ENCODE peak calls at places on chromosomes 5 and 9, in five cellular contexts. S is A549; P is stimulated activated CD4-positive, alpha-beta T cell treated with anti-CD3 and anti-CD28 coated beads, Interleukin-4, amount 100 ng/mL, for 24 hours; A is COR-L47; X is fibroblast of the aortic adventitia. F is an unnamed sample.

GRCh38 chr9:118554987-118555386 is 814.2 kb downstream of the BRINP1 start:
- DNase-seq in S (no peak), P (no peak), A (no peak), X (no peak), F (no peak)

GRCh38 chr9:110173322-110173642 is 34.7 kb downstream of the C9orf152 start:
- DNase-seq in S (no peak), P (no peak), A (no peak), X (no peak), F (no peak)

GRCh38 chr5:149474198-149474597 is 77.0 kb downstream of the CSNK1A1 start:
- DNase-seq in S (no peak), P (no peak), A (no peak), X (no peak), F (no peak)

GRCh38 chr5:150515446-150515845 is 7.5 kb downstream of the NDST1 start:
- DNase-seq in S (no peak), P (no peak), A (no peak), X (peak), F (no peak)

GRCh38 chr9:101915479-101915878 is 177.0 kb upstream of the GRIN3A start:
- DNase-seq in S (no peak), P (no peak), A (no peak), X (no peak), F (no peak)

GRCh38 chr5:128579669-128580068 is 41.6 kb upstream of the FBN2 start:
- DNase-seq in S (no peak), P (no peak), A (no peak), X (no peak), F (no peak)

GRCh38 chr5:5009240-5009639 is 130.9 kb upstream of the ADAMTS16 start:
- DNase-seq in S (no peak), P (no peak), A (no peak), X (no peak), F (no peak)

GRCh38 chr5:8061140-8061469 is 192.2 kb downstream of the MTRR start:
- DNase-seq in S (no peak), P (no peak), A (no peak), X (no peak), F (no peak)

GRCh38 chr5:180197016-180197702 is 11.9 kb downstream of the RASGEF1C start:
- DNase-seq in S (no peak), P (no peak), A (no peak), X (no peak), F (no peak)

GRCh38 chr5:36398137-36398536 is 96.4 kb upstream of the RANBP3L start:
- DNase-seq in S (no peak), P (no peak), A (no peak), X (peak), F (no peak)

GRCh38 chr9:136741885-136742568 is 713 bp downstream of the LCN10 start:
- DNase-seq in S (no peak), P (peak), A (no peak), X (no peak), F (no peak)

F was measured in NK-92 treated with Interleukin-12 subunit alpha and Interleukin-12 subunit beta, amount 100 ng/mL, for 24 hours.